ENCODE peak calls at places on chromosomes 13 and 19, in six cellular contexts. U, Q, Z, S, D and A are unnamed samples.

GRCh38 chr13:46698910-46699460 is 98.0 kb downstream of the ESD start:
- DNase-seq in U (no peak), Q (peak; percentile 21), Z (no peak), S (no peak), D (no peak), A (no peak)

GRCh38 chr13:99731747-99732146 is 230.5 kb downstream of the TM9SF2 start:
- DNase-seq in U (no peak), Q (no peak), Z (no peak), S (no peak), D (no peak), A (no peak)

GRCh38 chr13:90968510-90968909 is 379.0 kb upstream of the MIR17HG start:
- DNase-seq in U (no peak), Q (no peak), Z (no peak), S (no peak), D (peak; percentile 2), A (no peak)

GRCh38 chr19:35357867-35358573 is at the start of gene FFAR3:
- DNase-seq in U (no peak), Q (peak; percentile 38), Z (no peak), S (no peak), D (no peak), A (no peak)

GRCh38 chr13:110097013-110097412 is 209.9 kb downstream of the COL4A1 start:
- DNase-seq in U (no peak), Q (no peak), Z (no peak), S (no peak), D (no peak), A (no peak)

GRCh38 chr13:113458218-113459065 is 5.2 kb upstream of the ADPRHL1 start:
- DNase-seq in U (no peak), Q (peak; percentile 59), Z (no peak), S (no peak), D (no peak), A (no peak)

GRCh38 chr19:10863107-10863700 is 8.1 kb upstream of the CARM1 start:
- DNase-seq in U (no peak), Q (no peak), Z (no peak), S (no peak), D (no peak), A (no peak)

GRCh38 chr13:94479559-94480095 is at the start of gene DCT:
- DNase-seq in U (no peak), Q (no peak), Z (no peak), S (no peak), D (peak; percentile 86), A (no peak)

GRCh38 chr19:42121666-42122069 is 10.6 kb downstream of the POU2F2 start:
- DNase-seq in U (peak; percentile 82), Q (peak; percentile 63), Z (peak; percentile 87), S (peak; percentile 65), D (no peak), A (peak; percentile 49)

GRCh38 chr19:33775731-33776487 is 20.8 kb upstream of the KCTD15 start:
- DNase-seq in U (no peak), Q (no peak), Z (no peak), S (no peak), D (no peak), A (no peak)

GRCh38 chr13:34654682-34655081 is 287.4 kb upstream of the NBEA start:
- DNase-seq in U (no peak), Q (no peak), Z (no peak), S (no peak), D (no peak), A (no peak)

GRCh38 chr19:10918359-10918758 is 10.1 kb downstream of the YIPF2 start:
- DNase-seq in U (no peak), Q (no peak), Z (no peak), S (no peak), D (no peak), A (no peak)

GRCh38 chr13:54676526-54677113 is 1648.0 kb downstream of the OLFM4 start:
- DNase-seq in U (no peak), Q (no peak), Z (no peak), S (no peak), D (no peak), A (no peak)

GRCh38 chr19:33032218-33032781 is 32.4 kb downstream of the RHPN2 start:
- DNase-seq in U (no peak), Q (no peak), Z (no peak), S (no peak), D (no peak), A (no peak)

GRCh38 chr19:33468361-33469170 is 53.0 kb downstream of the PEPD start:
- DNase-seq in U (no peak), Q (no peak), Z (no peak), S (no peak), D (no peak), A (peak; percentile 27)